ENCODE peak calls at places on chromosomes 12 and 14, in four cellular contexts. Z is K562, U is pancreas, F is HCT116. E is an unnamed sample.

GRCh38 chr14:100904307-100905019 is 941 bp upstream of the RTL1 start:
- DNase-seq in Z (no peak), U (no peak), F (no peak), E (no peak)

GRCh38 chr14:97976861-97977260 is 1179.7 kb downstream of the VRK1 start:
- DNase-seq in Z (no peak), U (no peak), F (no peak), E (no peak)

GRCh38 chr12:93466625-93467350 is 526 bp upstream of the MRPL42 start:
- DNase-seq in Z (no peak), U (no peak), F (no peak), E (no peak)

GRCh38 chr12:42978718-42979117 is 389.2 kb upstream of the PRICKLE1 start:
- DNase-seq in Z (no peak), U (no peak), F (no peak), E (no peak)

GRCh38 chr12:108101605-108102175 is 27.4 kb upstream of the WSCD2 start:
- DNase-seq in Z (no peak), U (no peak), F (no peak), E (no peak)

GRCh38 chr12:40104461-40105264 is 1.2 kb downstream of the SLC2A13 start:
- DNase-seq in Z (peak), U (peak), F (no peak), E (no peak)

GRCh38 chr14:61636291-61636690 is 59.0 kb upstream of the HIF1A start:
- DNase-seq in Z (no peak), U (no peak), F (no peak), E (no peak)

GRCh38 chr14:88503754-88504406 is 50.9 kb downstream of the PTPN21 start:
- DNase-seq in Z (no peak), U (no peak), F (no peak), E (no peak)

GRCh38 chr14:23537351-23538048 is 14.1 kb downstream of the ZFHX2 start:
- DNase-seq in Z (no peak), U (no peak), F (no peak), E (no peak)

GRCh38 chr14:35331605-35332516 is 39.7 kb downstream of the PSMA6 start:
- DNase-seq in Z (peak), U (peak), F (peak), E (no peak)

GRCh38 chr14:24243336-24243836 is 963 bp upstream of the TINF2 start:
- DNase-seq in Z (no peak), U (no peak), F (no peak), E (no peak)

GRCh38 chr12:47982770-47983169 is 19.4 kb downstream of the TMEM106C start:
- DNase-seq in Z (no peak), U (no peak), F (no peak), E (no peak)

GRCh38 chr14:65838565-65838964 is 426.0 kb downstream of the FUT8 start:
- DNase-seq in Z (no peak), U (no peak), F (no peak), E (no peak)

GRCh38 chr12:1880876-1881275 is 37.6 kb downstream of the CACNA2D4 start:
- DNase-seq in Z (no peak), U (no peak), F (no peak), E (no peak)

GRCh38 chr14:94946244-94946643 is 176.3 kb upstream of the GSC start:
- DNase-seq in Z (no peak), U (no peak), F (no peak), E (no peak)

GRCh38 chr12:121797937-121798801 is 4.7 kb upstream of the RHOF start:
- DNase-seq in Z (no peak), U (peak), F (no peak), E (peak)

GRCh38 chr12:89521348-89522238 is 3.0 kb downstream of the GALNT4 start:
- DNase-seq in Z (no peak), U (no peak), F (no peak), E (no peak)

GRCh38 chr14:88617479-88617878 is 54.6 kb downstream of the ZC3H14 start:
- DNase-seq in Z (no peak), U (no peak), F (no peak), E (no peak)

GRCh38 chr14:30620178-30620577 is 1.9 kb upstream of the SCFD1 start:
- DNase-seq in Z (no peak), U (no peak), F (no peak), E (no peak)

GRCh38 chr12:21989819-21990412 is 48.7 kb upstream of the ABCC9 start:
- DNase-seq in Z (no peak), U (no peak), F (peak), E (no peak)

GRCh38 chr12:65765436-65765813 is 58.9 kb upstream of the HMGA2 start:
- DNase-seq in Z (no peak), U (no peak), F (peak), E (no peak)

GRCh38 chr14:85421166-85421877 is 108.6 kb upstream of the FLRT2 start:
- DNase-seq in Z (no peak), U (no peak), F (no peak), E (no peak)

GRCh38 chr12:6952121-6952859 is 1.1 kb downstream of the PTPN6 start:
- DNase-seq in Z (no peak), U (peak), F (no peak), E (no peak)

GRCh38 chr12:102824218-102824835 is 92.7 kb downstream of the PAH start:
- DNase-seq in Z (peak), U (peak), F (no peak), E (no peak)

GRCh38 chr14:22885975-22886374 is 3.0 kb downstream of the REM2 start:
- DNase-seq in Z (no peak), U (no peak), F (no peak), E (no peak)

GRCh38 chr14:72535485-72535884 is 358.4 kb downstream of the DPF3 start:
- DNase-seq in Z (no peak), U (no peak), F (no peak), E (no peak)

DNA sequence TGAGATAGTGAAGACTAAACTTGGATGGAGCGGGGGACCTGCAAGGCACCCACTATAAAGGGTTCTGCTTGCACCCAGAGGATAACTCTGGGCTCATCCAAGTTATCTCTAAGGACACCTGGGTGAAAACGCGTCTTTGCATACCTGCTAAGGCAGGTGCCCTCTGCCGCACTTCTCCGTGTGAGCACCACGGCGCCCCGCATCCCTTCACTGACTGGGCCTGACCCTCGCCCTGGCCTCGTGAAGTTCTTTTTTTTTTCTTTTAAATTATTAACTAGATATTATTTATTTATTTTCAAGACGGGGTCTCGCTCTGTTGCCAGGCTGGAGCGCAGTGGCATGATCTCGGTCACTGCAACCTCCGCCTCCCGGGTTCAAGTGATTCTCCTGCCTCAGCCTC is 20.0 kb upstream of the APOF start:
- DNase-seq in Z (no peak), U (no peak), F (no peak), E (no peak)
- H3K27ac ChIP-seq in Z (no peak), U (no peak), F (no peak), E (no peak)

GRCh38 chr12:56080556-56081138 is 682 bp downstream of the ERBB3 start:
- DNase-seq in Z (peak), U (peak), F (no peak), E (no peak)
- H3K27ac ChIP-seq in Z (no peak), U (peak), F (peak), E (peak)

DNA sequence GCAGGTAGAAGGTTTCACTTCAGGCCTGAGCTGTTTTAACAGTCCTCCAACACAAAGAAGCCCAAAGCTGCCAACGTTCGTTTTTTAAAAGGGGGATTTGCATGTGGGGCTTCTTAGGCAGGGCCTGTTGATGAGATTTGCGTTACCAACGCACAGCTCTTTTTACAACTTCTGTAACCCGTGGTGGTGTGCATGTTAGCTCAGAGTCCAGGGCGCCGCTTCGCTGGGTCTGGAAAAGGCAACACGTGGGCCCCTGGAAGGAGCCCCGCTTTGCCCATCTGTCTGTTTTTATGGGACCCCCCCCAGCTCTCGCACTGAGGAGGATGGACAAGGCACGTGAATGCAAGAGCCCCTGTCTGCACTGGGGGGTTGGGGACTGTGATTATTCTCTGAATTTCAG is 84.0 kb downstream of the ESR2 start:
- DNase-seq in Z (no peak), U (no peak), F (no peak), E (no peak)
- H3K27ac ChIP-seq in Z (no peak), U (no peak), F (no peak), E (no peak)

GRCh38 chr14:105470812-105471771 is 3.5 kb upstream of the CRIP2 start:
- DNase-seq in Z (peak), U (peak), F (no peak), E (no peak)
- H3K27ac ChIP-seq in Z (no peak), U (no peak), F (no peak), E (no peak)

GRCh38 chr14:68511727-68512047 is 281.2 kb downstream of the ZFP36L1 start:
- DNase-seq in Z (no peak), U (no peak), F (no peak), E (no peak)
- H3K27ac ChIP-seq in Z (no peak), U (peak), F (no peak), E (no peak)

GRCh38 chr12:71838231-71838630 is 1.3 kb upstream of the TBC1D15 start:
- DNase-seq in Z (no peak), U (no peak), F (no peak), E (no peak)
- H3K27ac ChIP-seq in Z (no peak), U (peak), F (no peak), E (no peak)

GRCh38 chr14:99596071-99596627 is 7.9 kb downstream of the CCDC85C start:
- DNase-seq in Z (no peak), U (peak), F (no peak), E (no peak)

GRCh38 chr14:99599440-99599839 is 4.6 kb downstream of the CCDC85C start:
- DNase-seq in Z (no peak), U (no peak), F (no peak), E (no peak)

GRCh38 chr14:99598774-99599173 is 5.2 kb downstream of the CCDC85C start:
- DNase-seq in Z (no peak), U (no peak), F (no peak), E (no peak)

GRCh38 chr14:99596772-99597171 is 7.2 kb downstream of the CCDC85C start:
- DNase-seq in Z (no peak), U (no peak), F (no peak), E (no peak)

GRCh38 chr14:99597911-99598600 is 6.0 kb downstream of the CCDC85C start:
- DNase-seq in Z (no peak), U (no peak), F (no peak), E (no peak)
- H3K27ac ChIP-seq in Z (no peak), U (no peak), F (no peak), E (peak)

E was measured in substantia nigra.